ENCODE peak calls at places on chromosomes 1 and 21, in six cellular contexts. M, G, W, T, C and I are unnamed samples.

GRCh38 chr1:92538413-92539061 is 51.8 kb upstream of the GFI1 start:
- DNase-seq in M (no peak), G (peak), C (no peak), T (peak), W (no peak), I (no peak)

GRCh38 chr1:29502225-29502755 is 266.0 kb downstream of the PTPRU start:
- DNase-seq in C (no peak), T (no peak), M (no peak), G (no peak), W (peak), I (no peak)

GRCh38 chr1:154736840-154737239 is 128.9 kb upstream of the ADAR start:
- DNase-seq in M (no peak), C (no peak), W (no peak), T (peak), G (peak), I (no peak)

GRCh38 chr1:233261615-233262168 is 33.8 kb downstream of the PCNX2 start:
- DNase-seq in C (no peak), T (no peak), G (no peak), W (no peak), M (no peak), I (no peak)

GRCh38 chr1:106921186-106921585 is 135.3 kb upstream of the PRMT6 start:
- DNase-seq in M (no peak), C (no peak), T (no peak), G (peak), W (no peak), I (no peak)

GRCh38 chr1:108512239-108513071 is 47.4 kb upstream of the EEIG2 start:
- DNase-seq in M (no peak), W (no peak), T (peak), C (no peak), G (peak), I (peak)

GRCh38 chr1:182246783-182247182 is 144.8 kb downstream of the GLUL start:
- DNase-seq in W (no peak), G (no peak), M (no peak), C (no peak), T (no peak), I (no peak)

GRCh38 chr1:5975133-5975880 is 16.9 kb downstream of the NPHP4 start:
- DNase-seq in C (no peak), T (peak), G (peak), W (peak), M (no peak), I (no peak)

GRCh38 chr1:16628361-16629111 is 15.2 kb upstream of the NBPF1 start:
- DNase-seq in C (no peak), W (peak), M (no peak), T (no peak), G (no peak), I (no peak)

GRCh38 chr1:47477595-47478080 is 39.8 kb downstream of the FOXD2 start:
- DNase-seq in G (no peak), M (no peak), C (no peak), W (no peak), T (no peak), I (no peak)

GRCh38 chr1:39872698-39873097 is 10.6 kb downstream of the TRIT1 start:
- DNase-seq in T (peak), W (no peak), G (no peak), C (no peak), M (no peak), I (no peak)

GRCh38 chr1:88946845-88947244 is 45.6 kb downstream of the KYAT3 start:
- DNase-seq in M (no peak), T (no peak), G (peak), C (no peak), W (no peak), I (no peak)

GRCh38 chr1:31412732-31413404 is at the start of gene SERINC2:
- DNase-seq in C (peak), T (no peak), M (no peak), W (peak), G (no peak), I (peak)

GRCh38 chr1:28205243-28205642 is 27.6 kb downstream of the DNAJC8 start:
- DNase-seq in M (no peak), C (no peak), G (no peak), W (no peak), T (no peak), I (no peak)

GRCh38 chr1:89085781-89086180 is 20.8 kb upstream of the GBP1 start:
- DNase-seq in W (no peak), G (peak), T (peak), M (no peak), C (peak), I (peak)

GRCh38 chr1:180974236-180974635 is 48.4 kb downstream of the STX6 start:
- DNase-seq in T (no peak), C (no peak), W (no peak), G (no peak), M (no peak), I (no peak)

GRCh38 chr1:211348547-211348946 is 21.9 kb downstream of the TRAF5 start:
- DNase-seq in C (no peak), G (no peak), W (no peak), T (no peak), M (no peak), I (no peak)

GRCh38 chr1:92916899-92917298 is 44.4 kb downstream of the DIPK1A start:
- DNase-seq in G (peak), T (peak), C (no peak), W (no peak), M (no peak), I (no peak)

GRCh38 chr1:178581351-178581951 is 68.5 kb downstream of the TEX35 start:
- DNase-seq in M (peak), W (peak), T (no peak), C (no peak), G (no peak), I (peak)

GRCh38 chr1:84146375-84147032 is 2.4 kb downstream of the PRKACB start:
- DNase-seq in M (no peak), C (no peak), G (peak), W (no peak), T (peak), I (no peak)

GRCh38 chr1:201141418-201141817 is 12.9 kb downstream of the TMEM9 start:
- DNase-seq in G (no peak), M (no peak), W (no peak), C (no peak), T (no peak), I (no peak)

GRCh38 chr1:223143760-223144248 is 756 bp upstream of the TLR5 start:
- DNase-seq in M (no peak), W (no peak), G (no peak), C (no peak), T (no peak), I (no peak)

GRCh38 chr1:212920246-212920645 is 30.1 kb upstream of the VASH2 start:
- DNase-seq in C (no peak), G (no peak), W (no peak), M (no peak), T (no peak), I (no peak)

GRCh38 chr1:100164226-100164625 is 13.8 kb downstream of the LRRC39 start:
- DNase-seq in C (no peak), W (no peak), T (peak), M (no peak), G (peak), I (peak)

GRCh38 chr1:185317034-185317885 is at the start of gene IVNS1ABP:
- DNase-seq in G (peak), T (peak), C (peak), W (peak), M (peak), I (peak)
- H2AK5ac ChIP-seq in G (peak), T (peak), C (peak), W (no peak), M (peak), I (peak)

GRCh38 chr1:44721521-44722361 is 9.2 kb downstream of the RNU5D-1 start:
- DNase-seq in W (peak), C (peak), M (no peak), T (peak), G (peak), I (no peak)
- H3K27ac ChIP-seq in W (peak), C (no peak), M (peak), T (peak), G (no peak), I (no peak)

DNA sequence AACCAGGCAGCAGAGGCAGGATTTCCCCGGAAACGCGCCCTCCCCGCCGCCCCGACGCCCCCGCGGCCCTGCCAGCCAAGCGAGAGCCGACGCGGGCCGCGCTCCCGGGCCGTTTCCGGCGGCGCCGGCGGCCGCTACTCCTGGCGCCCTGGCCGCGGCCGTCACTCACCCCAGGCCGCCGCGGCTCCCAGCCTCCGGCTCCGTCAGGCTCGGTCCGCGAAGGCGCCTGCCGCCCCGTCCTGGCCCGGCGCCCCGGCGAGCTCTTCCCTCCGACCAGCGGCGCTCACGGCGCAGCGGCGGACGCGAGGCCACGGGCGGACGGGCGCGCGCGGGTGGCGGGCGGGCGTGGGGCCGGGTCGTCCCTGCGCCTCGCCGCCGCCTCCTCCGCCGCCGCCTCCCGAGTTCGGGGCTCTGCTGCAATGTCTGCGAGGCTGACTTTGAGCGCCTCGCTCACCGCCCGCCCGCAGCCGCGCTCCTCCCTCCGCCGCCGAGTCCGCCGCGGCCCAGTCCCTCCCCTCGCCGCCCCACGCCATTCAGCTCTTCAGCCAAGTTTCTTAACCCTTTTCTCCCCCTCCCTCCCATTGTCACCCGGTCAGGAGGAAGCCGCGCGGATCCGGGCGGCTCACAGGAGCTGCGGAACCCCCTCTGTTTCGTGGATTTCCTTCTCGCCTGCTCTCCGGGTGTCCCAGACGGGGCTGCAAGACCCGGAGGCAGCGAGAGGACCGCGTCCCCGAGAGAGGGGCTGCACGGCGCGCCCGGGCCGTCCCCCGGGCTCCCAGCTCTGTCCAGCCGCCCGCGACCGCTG is at the start of gene NRIP1:
- DNase-seq in G (peak), M (no peak), C (peak), W (peak), T (peak), I (peak)
- H3K14ac ChIP-seq in G (peak), M (peak), C (peak), W (peak), T (peak), I (peak)

GRCh38 chr1:46407636-46408035 is 13.5 kb downstream of the FAAH start:
- DNase-seq in W (no peak), C (no peak), G (no peak), M (no peak), T (no peak), I (no peak)

GRCh38 chr1:46408356-46409062 is 14.4 kb downstream of the FAAH start:
- DNase-seq in M (no peak), T (peak), W (no peak), G (peak), C (no peak), I (no peak)

GRCh38 chr1:46405204-46405555 is 11.1 kb downstream of the FAAH start:
- DNase-seq in G (no peak), T (no peak), C (no peak), M (no peak), W (no peak), I (no peak)

GRCh38 chr1:46405724-46406123 is 11.6 kb downstream of the FAAH start:
- DNase-seq in C (no peak), T (no peak), W (no peak), M (no peak), G (no peak), I (no peak)

DNA sequence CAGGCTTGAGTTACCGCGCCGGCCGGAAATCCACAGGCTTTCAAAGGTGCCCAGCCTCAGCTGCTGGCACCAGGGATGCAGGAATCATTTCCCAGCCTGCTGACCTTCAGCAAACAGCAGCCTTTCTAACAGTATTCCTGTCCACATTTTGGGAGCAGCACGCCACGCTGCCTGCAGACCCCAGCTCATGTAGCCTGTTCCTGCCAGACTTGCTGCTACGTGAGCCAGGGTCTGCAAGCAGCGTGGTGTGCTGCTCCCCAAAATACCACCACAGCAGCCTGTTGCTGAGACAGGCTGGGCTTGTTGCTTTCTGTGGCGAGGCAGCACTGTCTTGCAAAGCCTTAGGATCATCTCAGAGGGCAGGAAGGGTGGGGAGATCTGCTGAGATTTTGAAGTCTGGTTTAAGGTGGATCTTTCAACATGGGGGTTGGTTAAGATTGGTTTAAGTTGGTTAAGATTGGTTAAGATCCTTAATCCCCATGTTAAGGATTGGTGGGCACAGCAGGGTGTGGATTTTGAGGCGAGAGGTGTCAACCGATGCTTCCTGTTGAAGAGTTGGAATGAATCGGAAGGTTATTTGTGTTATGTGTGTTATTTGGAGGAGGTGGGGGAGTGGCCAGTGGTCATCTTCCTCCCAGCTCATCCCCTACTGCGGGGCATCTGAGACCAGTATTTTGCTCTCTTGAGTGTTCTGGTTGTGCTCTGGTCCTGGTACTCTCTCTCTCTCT is 12.9 kb downstream of the FAAH start:
- DNase-seq in G (no peak), W (no peak), M (no peak), T (peak), C (no peak), I (peak)
- H2AK5ac ChIP-seq in G (no peak), W (no peak), M (peak), T (no peak), C (peak), I (peak)

GRCh38 chr1:33332881-33333280 is 12.0 kb upstream of the A3GALT2 start:
- DNase-seq in C (no peak), T (no peak), M (no peak), W (no peak), G (no peak), I (no peak)
- H3K27ac ChIP-seq in C (no peak), T (peak), M (no peak), W (no peak), G (peak), I (no peak)

GRCh38 chr1:11964656-11965055 is 15.6 kb upstream of the MFN2 start:
- DNase-seq in G (no peak), C (no peak), T (no peak), M (no peak), W (no peak), I (no peak)
- H3K14ac ChIP-seq in G (no peak), C (no peak), T (no peak), M (no peak), W (no peak), I (no peak)

DNA sequence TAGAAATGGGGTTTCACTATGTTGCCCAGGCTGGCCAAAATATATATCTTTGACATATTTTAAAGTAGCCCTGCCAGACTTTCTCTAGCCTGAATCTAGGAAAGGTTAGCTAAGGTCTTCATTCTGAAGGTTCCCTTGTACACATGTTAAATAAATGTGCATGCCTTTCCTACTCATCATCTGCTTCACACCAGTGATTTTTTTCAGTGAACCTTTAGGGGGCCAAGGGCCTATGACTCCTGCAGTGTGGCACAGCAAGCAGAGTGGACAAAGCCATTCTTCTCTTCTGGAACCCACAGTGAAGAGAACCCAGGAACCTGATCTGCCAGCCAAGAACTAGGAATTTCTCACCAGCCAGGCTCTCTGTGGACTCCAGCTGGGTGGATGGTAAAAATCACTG is 22.9 kb downstream of the CBR1 start:
- DNase-seq in G (no peak), C (no peak), T (no peak), W (no peak), M (no peak), I (no peak)
- H2AK5ac ChIP-seq in G (no peak), C (no peak), T (no peak), W (no peak), M (no peak), I (no peak)

GRCh38 chr1:168468042-168468809 is 75.6 kb downstream of the XCL2 start:
- DNase-seq in W (no peak), T (no peak), C (no peak), G (no peak), M (no peak), I (no peak)
- H3K27ac ChIP-seq in W (no peak), T (peak), C (peak), G (peak), M (no peak), I (no peak)

GRCh38 chr1:7116001-7116400 is 330.7 kb downstream of the CAMTA1 start:
- DNase-seq in G (no peak), C (no peak), W (no peak), T (no peak), M (no peak), I (no peak)
- H3K14ac ChIP-seq in G (no peak), C (no peak), W (no peak), T (no peak), M (no peak), I (no peak)